ENCODE peak calls at places on chromosomes 16 and 17, in ten cellular contexts. Z, T, G, U, Y, M, S, K, R and P are unnamed samples.

GRCh38 chr17:65749479-65749878 is 188.0 kb upstream of the AXIN2 start:
- DNase-seq in Z (peak; percentile 79), T (no peak), G (no peak), U (no peak), Y (no peak), M (no peak), S (no peak), K (no peak), R (no peak), P (no peak)

GRCh38 chr16:10039220-10040096 is 142.8 kb downstream of the GRIN2A start:
- DNase-seq in Z (no peak), T (peak; percentile 18), G (peak; percentile 73), U (no peak), Y (peak; percentile 57), M (peak; percentile 37), S (peak; percentile 43), K (no peak), R (peak; percentile 20), P (no peak)

GRCh38 chr16:73095885-73096341 is 48.0 kb upstream of the ZFHX3 start:
- DNase-seq in Z (peak; percentile 24), T (no peak), G (no peak), U (no peak), Y (peak; percentile 50), M (peak; percentile 27), S (no peak), K (no peak), R (no peak), P (no peak)

GRCh38 chr17:48175692-48176450 is 68.3 kb downstream of the SNX11 start:
- DNase-seq in Z (no peak), T (no peak), G (no peak), U (no peak), Y (no peak), M (no peak), S (no peak), K (no peak), R (no peak), P (no peak)

GRCh38 chr16:31709181-31709580 is 164.4 kb upstream of the ZNF267 start:
- DNase-seq in Z (no peak), T (no peak), G (no peak), U (no peak), Y (no peak), M (no peak), S (no peak), K (no peak), R (no peak), P (no peak)

GRCh38 chr17:77459018-77459755 is 318.4 kb downstream of the SEC14L1 start:
- DNase-seq in Z (no peak), T (no peak), G (no peak), U (no peak), Y (no peak), M (peak; percentile 17), S (no peak), K (no peak), R (no peak), P (no peak)

GRCh38 chr16:25390761-25391160 is 133.1 kb upstream of the ZKSCAN2 start:
- DNase-seq in Z (no peak), T (no peak), G (no peak), U (no peak), Y (no peak), M (no peak), S (no peak), K (no peak), R (no peak), P (no peak)

GRCh38 chr17:43661699-43662431 is at the start of gene MEOX1:
- DNase-seq in Z (no peak), T (peak; percentile 56), G (no peak), U (no peak), Y (no peak), M (peak; percentile 57), S (no peak), K (no peak), R (peak; percentile 45), P (peak; percentile 74)

GRCh38 chr16:81708459-81709368 is 70.4 kb upstream of the PLCG2 start:
- DNase-seq in Z (peak; percentile 78), T (no peak), G (no peak), U (peak; percentile 13), Y (no peak), M (no peak), S (no peak), K (peak; percentile 55), R (no peak), P (no peak)

GRCh38 chr17:29722411-29723198 is 99.9 kb upstream of the CORO6 start:
- DNase-seq in Z (peak; percentile 56), T (peak; percentile 78), G (peak; percentile 16), U (no peak), Y (no peak), M (peak; percentile 62), S (no peak), K (peak; percentile 46), R (no peak), P (peak; percentile 16)

GRCh38 chr16:51418258-51418657 is 267.2 kb upstream of the SALL1 start:
- DNase-seq in Z (no peak), T (no peak), G (no peak), U (no peak), Y (no peak), M (no peak), S (no peak), K (no peak), R (no peak), P (no peak)

GRCh38 chr16:46894011-46894672 is 10.0 kb downstream of the GPT2 start:
- DNase-seq in Z (no peak), T (peak; percentile 41), G (no peak), U (peak; percentile 53), Y (peak; percentile 54), M (peak; percentile 79), S (no peak), K (no peak), R (no peak), P (no peak)

GRCh38 chr17:42579794-42580551 is 2.4 kb upstream of the PSMC3IP start:
- DNase-seq in Z (no peak), T (no peak), G (no peak), U (no peak), Y (no peak), M (no peak), S (no peak), K (no peak), R (no peak), P (no peak)
- H3K4me3 ChIP-seq in Z (no peak overlapping the region), T (no peak overlapping the region), G (peak overlapping the region; percentile 38), U (no peak overlapping the region), Y (no peak overlapping the region), M (no peak overlapping the region), S (no peak overlapping the region), K (no peak overlapping the region), R (no peak overlapping the region), P (no peak overlapping the region)

DNA sequence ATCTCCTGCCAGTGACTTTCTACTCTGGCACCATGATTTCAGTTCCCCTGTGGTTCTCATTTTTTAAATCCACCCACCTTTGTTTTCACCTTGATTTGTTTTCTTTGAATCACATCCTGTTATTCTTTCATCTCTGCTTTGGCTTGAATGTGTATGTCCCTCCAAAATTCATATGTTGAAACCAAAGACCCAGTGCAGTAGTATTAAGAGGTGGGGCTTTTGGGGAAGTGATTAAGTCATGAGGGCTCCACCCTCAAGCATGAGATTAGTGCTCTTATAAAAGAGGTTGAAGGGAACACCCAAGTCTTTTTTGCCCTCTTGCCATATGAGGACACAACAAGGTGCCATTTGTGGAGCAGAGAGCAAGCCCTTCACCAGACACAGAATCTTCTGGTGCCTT is 382.3 kb downstream of the SLC39A11 start:
- DNase-seq in Z (no peak), T (no peak), G (no peak), U (no peak), Y (no peak), M (no peak), S (no peak), K (no peak), R (no peak), P (no peak)
- H3K4me1 ChIP-seq in Z (no peaks in the 10 kb centered on the region), T (no peaks in the 10 kb centered on the region), G (peaks cover 15% of the 10 kb centered on the region), U (no peaks in the 10 kb centered on the region), Y (no peaks in the 10 kb centered on the region), M (peaks cover 8% of the 10 kb centered on the region), S (no peaks in the 10 kb centered on the region), K (no peaks in the 10 kb centered on the region), R (no peaks in the 10 kb centered on the region), P (peaks cover 5% of the 10 kb centered on the region)

DNA sequence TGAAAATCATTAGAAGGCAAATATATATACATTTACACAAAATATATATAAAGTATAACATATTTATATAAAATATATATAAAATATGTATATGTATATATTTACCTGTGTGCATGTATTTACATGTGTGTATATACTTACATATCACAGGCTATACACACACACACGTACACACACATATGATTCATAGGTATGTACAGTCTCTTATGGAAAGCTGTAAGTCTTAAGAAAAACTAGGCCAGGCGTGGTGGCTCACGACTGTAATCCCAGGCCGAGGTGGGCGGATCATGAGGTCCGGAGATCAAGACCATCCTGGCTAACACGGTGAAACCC is 14.7 kb downstream of the TOM1L2 start:
- DNase-seq in Z (no peak), T (no peak), G (no peak), U (no peak), Y (no peak), M (no peak), S (no peak), K (no peak), R (no peak), P (peak; percentile 32)
- H3K27ac ChIP-seq in Z (peak overlapping the region; percentile 24), T (no peak overlapping the region), G (no peak overlapping the region), U (peak overlapping the region; percentile 78), Y (peak overlapping the region; percentile 44), M (peak overlapping the region; percentile 74), S (no peak overlapping the region), K (peak overlapping the region; percentile 82), R (peak overlapping the region; percentile 79), P (peak overlapping the region; percentile 84)

DNA sequence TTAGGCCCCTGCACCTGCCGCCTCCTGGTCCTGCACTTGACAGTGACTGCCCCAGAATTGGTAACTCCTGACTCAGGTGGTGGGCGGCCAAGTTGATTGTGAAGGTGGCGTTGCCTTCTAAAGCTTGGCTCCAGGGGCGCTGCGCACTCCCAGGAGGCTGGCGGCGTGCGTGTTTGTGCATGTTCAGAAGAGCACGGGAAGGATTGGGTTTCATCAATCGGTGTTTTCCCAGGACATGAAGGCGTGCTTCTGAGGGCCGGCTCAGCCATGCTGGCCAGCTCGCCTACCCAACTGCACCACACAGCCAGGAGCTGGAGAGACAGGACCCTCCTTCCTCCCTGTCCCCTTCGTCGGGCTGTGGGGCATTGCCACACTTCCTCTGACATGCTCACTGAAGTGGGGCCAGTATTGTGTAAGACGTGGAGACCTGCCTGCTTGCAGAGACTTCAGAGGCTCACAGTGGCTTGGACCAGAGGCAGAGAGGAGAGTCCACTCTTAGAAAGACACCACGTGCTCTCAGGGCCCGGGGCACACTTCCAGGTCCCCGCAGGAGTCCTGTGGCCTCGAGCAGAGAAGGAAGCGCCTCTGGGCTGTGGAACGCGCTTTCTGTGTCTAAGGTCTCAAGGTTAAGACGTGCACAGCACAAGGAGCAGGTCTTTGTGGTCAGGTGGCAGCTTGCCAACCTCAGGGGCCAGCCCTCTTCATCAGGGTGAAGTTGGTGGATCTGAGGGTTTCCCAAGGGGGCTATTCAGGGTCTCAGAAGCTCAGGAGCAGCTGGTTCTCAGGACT is 2.8 kb downstream of the RAB40C start:
- DNase-seq in Z (peak; percentile 75), T (no peak), G (no peak), U (no peak), Y (peak; percentile 64), M (peak; percentile 30), S (no peak), K (peak; percentile 68), R (no peak), P (no peak)
- H3K4me3 ChIP-seq in Z (no peak overlapping the region), T (peak overlapping the region; percentile 4), G (no peak overlapping the region), U (no peak overlapping the region), Y (no peak overlapping the region), M (no peak overlapping the region), S (no peak overlapping the region), K (no peak overlapping the region), R (no peak overlapping the region), P (no peak overlapping the region)

GRCh38 chr17:72381597-72382397 is 261.0 kb downstream of the SOX9 start:
- DNase-seq in Z (no peak), T (no peak), G (peak; percentile 60), U (no peak), Y (no peak), M (no peak), S (no peak), K (no peak), R (no peak), P (no peak)
- H3K4me1 ChIP-seq in Z (no peaks in the 10 kb centered on the region), T (peaks cover 7% of the 10 kb centered on the region), G (peaks cover 27% of the 10 kb centered on the region), U (peaks cover 10% of the 10 kb centered on the region), Y (no peaks in the 10 kb centered on the region), M (no peaks in the 10 kb centered on the region), S (no peaks in the 10 kb centered on the region), K (no peaks in the 10 kb centered on the region), R (no peaks in the 10 kb centered on the region), P (no peaks in the 10 kb centered on the region)